ENCODE peak calls at places on chromosomes 6 and 20, in nine cellular contexts. Y is neural progenitor cell, V is cardiac fibroblast, C is Peyer's patch, H is HFF-Myc, G is endodermal cell, J is foreskin fibroblast, X is astrocyte of the spinal cord, U is AG04449. F is an unnamed sample.

GRCh38 chr6:82006027-82006738 is 241.4 kb downstream of the IBTK start:
- DNase-seq in Y (peak), V (peak), C (no peak), H (no peak), G (peak), J (peak), X (peak), U (no peak), F (no peak)

GRCh38 chr6:89952361-89952680 is 58.1 kb downstream of the GJA10 start:
- DNase-seq in Y (no peak), V (no peak), C (no peak), H (no peak), G (no peak), J (no peak), X (no peak), U (no peak), F (no peak)

GRCh38 chr6:31114970-31115849 is 610 bp downstream of the PSORS1C1 start:
- DNase-seq in Y (no peak), V (peak), C (peak), H (no peak), G (no peak), J (peak), X (peak), U (no peak), F (no peak)

GRCh38 chr6:158518196-158519127 is 41.4 kb upstream of the TMEM181 start:
- DNase-seq in Y (peak), V (peak), C (peak), H (peak), G (peak), J (peak), X (peak), U (no peak), F (no peak)

GRCh38 chr20:47438464-47439381 is 63.0 kb upstream of the NCOA3 start:
- DNase-seq in Y (no peak), V (no peak), C (no peak), H (no peak), G (no peak), J (no peak), X (no peak), U (no peak), F (no peak)

GRCh38 chr6:122184260-122184934 is 215.1 kb upstream of the HSF2 start:
- DNase-seq in Y (peak), V (peak), C (no peak), H (no peak), G (no peak), J (peak), X (peak), U (no peak), F (no peak)

GRCh38 chr20:23875606-23876237 is 3.8 kb downstream of the CST5 start:
- DNase-seq in Y (no peak), V (no peak), C (no peak), H (no peak), G (no peak), J (no peak), X (no peak), U (no peak), F (no peak)

GRCh38 chr6:140462495-140463311 is 1088.3 kb upstream of the CITED2 start:
- DNase-seq in Y (no peak), V (peak), C (no peak), H (no peak), G (no peak), J (peak), X (peak), U (no peak), F (no peak)

GRCh38 chr20:58521763-58522162 is 6.6 kb upstream of the APCDD1L start:
- DNase-seq in Y (no peak), V (no peak), C (no peak), H (no peak), G (no peak), J (no peak), X (no peak), U (no peak), F (no peak)

GRCh38 chr6:110404602-110405001 is 10.8 kb downstream of the DDO start:
- DNase-seq in Y (no peak), V (peak), C (no peak), H (no peak), G (no peak), J (peak), X (no peak), U (no peak), F (no peak)

GRCh38 chr6:125812394-125813231 is 21.9 kb downstream of the NCOA7 start:
- DNase-seq in Y (no peak), V (peak), C (no peak), H (peak), G (no peak), J (peak), X (peak), U (peak), F (no peak)

GRCh38 chr6:135946674-135947073 is 95.2 kb downstream of the PDE7B start:
- DNase-seq in Y (no peak), V (no peak), C (no peak), H (no peak), G (no peak), J (no peak), X (no peak), U (no peak), F (no peak)

GRCh38 chr6:16523550-16524379 is 237.5 kb downstream of the ATXN1 start:
- DNase-seq in Y (no peak), V (peak), C (no peak), H (no peak), G (no peak), J (peak), X (peak), U (peak), F (no peak)

GRCh38 chr6:140064371-140064770 is 689.9 kb upstream of the CITED2 start:
- DNase-seq in Y (peak), V (no peak), C (no peak), H (no peak), G (no peak), J (no peak), X (no peak), U (no peak), F (no peak)

GRCh38 chr6:169328112-169328801 is 74.6 kb upstream of the THBS2 start:
- DNase-seq in Y (no peak), V (peak), C (no peak), H (no peak), G (no peak), J (peak), X (peak), U (no peak), F (no peak)

GRCh38 chr6:130788954-130789353 is 38.3 kb upstream of the SMLR1 start:
- DNase-seq in Y (no peak), V (no peak), C (no peak), H (no peak), G (no peak), J (no peak), X (no peak), U (no peak), F (no peak)
- TF ChIP-seq CTCF in Y (no peak), V (no peak), C (no peak), H (no peak), G (peak), J (no peak), X (no peak), U (no peak), F (no peak)

GRCh38 chr20:40811660-40812414 is 122.8 kb upstream of the MAFB start:
- DNase-seq in Y (no peak), V (no peak), C (no peak), H (no peak), G (peak), J (no peak), X (no peak), U (no peak), F (no peak)
- TF ChIP-seq CTCF in Y (peak), V (no peak), C (no peak), H (peak), G (peak), J (no peak), X (peak), U (no peak), F (no peak)

GRCh38 chr6:34072727-34073126 is 73.2 kb downstream of the GRM4 start:
- DNase-seq in Y (no peak), V (no peak), C (no peak), H (no peak), G (no peak), J (no peak), X (no peak), U (no peak), F (no peak)

GRCh38 chr6:34073504-34073903 is 72.4 kb downstream of the GRM4 start:
- DNase-seq in Y (peak), V (no peak), C (no peak), H (no peak), G (no peak), J (no peak), X (no peak), U (no peak), F (no peak)

GRCh38 chr6:34075906-34076305 is 70.0 kb downstream of the GRM4 start:
- DNase-seq in Y (no peak), V (no peak), C (no peak), H (no peak), G (no peak), J (no peak), X (no peak), U (no peak), F (no peak)

GRCh38 chr6:34071884-34072379 is 74.0 kb downstream of the GRM4 start:
- DNase-seq in Y (no peak), V (no peak), C (no peak), H (no peak), G (no peak), J (no peak), X (no peak), U (no peak), F (no peak)

DNA sequence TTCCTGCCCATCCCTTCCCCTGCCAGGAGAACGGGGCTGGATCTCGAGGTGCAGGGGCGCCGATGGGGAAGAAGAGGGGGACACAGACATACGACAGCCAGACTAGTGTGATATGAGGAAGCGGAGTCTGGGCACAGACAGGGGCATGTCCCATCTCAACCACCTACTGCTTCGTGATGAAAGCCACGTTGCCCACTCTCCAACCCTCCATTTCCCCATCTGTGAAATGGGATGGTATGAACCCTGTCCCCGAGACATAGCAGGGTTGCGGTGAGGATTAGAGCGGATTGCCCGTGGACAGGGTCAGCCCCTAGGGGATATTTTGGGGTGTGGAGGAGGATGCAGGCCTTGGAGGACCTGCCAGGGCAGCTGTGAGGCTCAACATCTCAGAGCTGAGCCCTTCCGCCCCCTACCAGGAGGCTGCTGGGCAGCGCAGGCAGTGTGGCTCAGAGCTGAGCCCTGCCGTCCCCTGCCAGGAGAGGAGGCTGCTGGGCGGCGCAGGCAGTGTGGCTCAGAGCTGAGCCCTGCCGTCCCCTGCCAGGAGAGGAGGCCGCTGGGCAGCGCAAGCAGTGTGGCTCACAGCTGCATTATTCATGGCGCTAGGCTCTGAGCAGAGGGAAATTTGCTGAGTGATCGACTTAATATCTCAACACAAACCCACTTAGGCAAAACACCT is 71.7 kb downstream of the GRM4 start:
- DNase-seq in Y (peak), V (no peak), C (no peak), H (no peak), G (peak), J (no peak), X (no peak), U (no peak), F (no peak)
- TF ChIP-seq CTCF in Y (peak), V (no peak), C (no peak), H (no peak), G (peak), J (no peak), X (no peak), U (no peak), F (no peak)

GRCh38 chr20:5835234-5835845 is 85.1 kb downstream of the SHLD1 start:
- DNase-seq in Y (no peak), V (peak), C (no peak), H (peak), G (no peak), J (peak), X (peak), U (no peak), F (no peak)
- TF ChIP-seq CTCF in Y (no peak), V (no peak), C (no peak), H (no peak), G (no peak), J (no peak), X (no peak), U (no peak), F (no peak)

DNA sequence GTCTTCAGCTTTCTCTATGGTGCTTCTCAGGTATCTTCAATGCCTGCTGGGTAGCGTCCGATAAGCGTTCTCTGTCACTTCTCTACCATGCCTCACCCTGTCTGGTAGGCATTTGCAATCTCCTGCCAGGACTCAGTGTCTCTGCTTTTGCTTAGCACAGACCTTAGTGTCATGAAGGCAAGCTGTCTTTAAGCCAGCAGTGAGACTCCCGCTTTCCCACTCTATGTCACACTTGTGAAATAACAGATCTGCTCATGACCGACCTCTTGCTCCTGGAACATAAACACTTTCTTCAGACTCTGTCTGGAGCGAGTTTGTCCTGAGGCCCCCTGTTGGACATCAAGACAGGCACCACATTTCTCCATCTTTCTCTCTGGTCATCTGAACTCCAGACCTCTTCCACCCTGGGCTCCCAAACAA is 17.0 kb downstream of the ADGRB3 start:
- DNase-seq in Y (peak), V (no peak), C (no peak), H (no peak), G (peak), J (no peak), X (no peak), U (no peak), F (no peak)
- TF ChIP-seq CTCF in Y (peak), V (no peak), C (peak), H (no peak), G (peak), J (no peak), X (peak), U (no peak), F (no peak)

DNA sequence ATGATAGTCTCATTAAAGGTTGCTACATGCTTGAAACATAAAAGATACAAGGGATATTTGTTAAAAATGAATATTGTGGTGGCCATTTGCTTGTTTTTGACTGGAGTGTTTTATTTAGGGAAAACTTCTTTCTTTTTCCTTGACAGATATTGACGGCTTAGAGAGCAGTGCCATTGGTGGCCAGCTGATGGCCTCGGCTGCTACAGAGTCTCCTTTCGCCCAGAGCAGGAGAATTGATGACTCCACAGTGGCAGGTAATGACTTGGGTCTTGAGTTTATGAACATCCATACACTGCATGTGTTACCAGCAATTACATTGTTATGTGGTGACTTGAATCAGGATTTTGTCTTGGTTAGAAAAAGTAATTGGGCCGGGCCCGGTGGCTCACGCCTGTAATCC is 67.5 kb upstream of the PBOV1 start:
- DNase-seq in Y (peak), V (no peak), C (no peak), H (no peak), G (peak), J (no peak), X (no peak), U (no peak), F (no peak)
- TF ChIP-seq CTCF in Y (peak), V (no peak), C (peak), H (no peak), G (peak), J (no peak), X (peak), U (no peak), F (no peak)

GRCh38 chr6:119078449-119079287 is at the start of gene FAM184A:
- DNase-seq in Y (peak), V (peak), C (peak), H (no peak), G (peak), J (peak), X (peak), U (no peak), F (peak)
- TF ChIP-seq CTCF in Y (peak), V (peak), C (peak), H (peak), G (peak), J (peak), X (peak), U (no peak), F (no peak)

DNA sequence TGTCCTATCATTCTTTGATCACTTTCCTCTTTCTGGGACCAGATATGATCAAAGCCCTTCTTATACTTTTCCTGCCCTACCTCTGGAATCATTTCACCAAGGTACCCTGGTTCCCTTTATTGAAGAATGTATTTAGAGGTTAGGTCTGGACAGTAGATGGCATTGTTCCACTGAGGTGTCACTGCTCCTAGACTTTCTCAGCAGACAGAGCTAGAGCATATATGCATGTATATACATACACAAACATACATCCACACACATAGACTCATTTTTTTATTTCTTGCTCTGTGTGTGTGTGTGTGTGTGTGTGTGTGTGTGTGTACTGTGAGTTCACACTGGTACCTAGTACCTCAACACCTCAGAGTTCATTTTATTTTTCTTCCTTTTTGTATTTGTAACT is 40.9 kb downstream of the PTPRA start:
- DNase-seq in Y (no peak), V (peak), C (no peak), H (no peak), G (no peak), J (peak), X (peak), U (no peak), F (no peak)
- TF ChIP-seq CTCF in Y (peak), V (peak), C (peak), H (peak), G (no peak), J (no peak), X (peak), U (no peak), F (no peak)

GRCh38 chr6:21349834-21350233 is 243.7 kb upstream of the SOX4 start:
- DNase-seq in Y (no peak), V (no peak), C (no peak), H (no peak), G (no peak), J (no peak), X (no peak), U (no peak), F (no peak)
- TF ChIP-seq CTCF in Y (no peak), V (no peak), C (no peak), H (no peak), G (no peak), J (no peak), X (no peak), U (no peak), F (no peak)